ENCODE peak calls at places on chromosomes 12 and 14, in nine cellular contexts. Y is uterus; J is HepG2; O is body of pancreas; F is CD8-positive, alpha-beta T cell; Z is IMR-90; B is pancreas; K is naive thymus-derived CD4-positive, alpha-beta T cell; U is sigmoid colon. E is an unnamed sample.
A peak's percentile ranks its signal among the peaks of the same experiment; 100 is the strongest.

GRCh38 chr14:64935508-64935907 is 7.0 kb downstream of the GPX2 start:
- DNase-seq in Y (no peak), J (no peak), O (no peak), F (no peak), Z (no peak), B (no peak), K (no peak), U (no peak), E (no peak)

GRCh38 chr14:89041245-89041585 is 216.8 kb downstream of the TTC8 start:
- DNase-seq in Y (no peak), J (peak; percentile 93), O (peak; percentile 66), F (no peak), Z (no peak), B (peak; percentile 71), K (no peak), U (no peak), E (no peak)

GRCh38 chr12:92080390-92081285 is 65.0 kb downstream of the BTG1 start:
- DNase-seq in Y (no peak), J (no peak), O (no peak), F (no peak), Z (peak; percentile 90), B (no peak), K (peak; percentile 37), U (no peak), E (no peak)

GRCh38 chr12:106910202-106910601 is 45.5 kb upstream of the TMEM263 start:
- DNase-seq in Y (no peak), J (no peak), O (no peak), F (no peak), Z (no peak), B (no peak), K (no peak), U (no peak), E (no peak)

GRCh38 chr14:76701436-76701835 is 59.8 kb upstream of the VASH1 start:
- DNase-seq in Y (no peak), J (no peak), O (no peak), F (no peak), Z (no peak), B (no peak), K (no peak), U (no peak), E (no peak)

GRCh38 chr12:1859643-1860042 is 39.3 kb downstream of the LRTM2 start:
- DNase-seq in Y (no peak), J (no peak), O (no peak), F (no peak), Z (peak; percentile 40), B (no peak), K (no peak), U (no peak), E (no peak)

GRCh38 chr12:112096667-112097066 is 11.9 kb downstream of the NAA25 start:
- DNase-seq in Y (no peak), J (no peak), O (no peak), F (no peak), Z (peak; percentile 89), B (no peak), K (no peak), U (no peak), E (no peak)

GRCh38 chr12:122844366-122844971 is 9.2 kb downstream of the HIP1R start:
- DNase-seq in Y (no peak), J (no peak), O (no peak), F (no peak), Z (no peak), B (no peak), K (no peak), U (no peak), E (no peak)

GRCh38 chr12:80714846-80715245 is 1.9 kb upstream of the MYF5 start:
- DNase-seq in Y (no peak), J (no peak), O (no peak), F (no peak), Z (no peak), B (no peak), K (no peak), U (no peak), E (no peak)

GRCh38 chr14:71290960-71291466 is 383.8 kb downstream of the PCNX1 start:
- DNase-seq in Y (no peak), J (peak; percentile 31), O (no peak), F (no peak), Z (peak; percentile 93), B (no peak), K (no peak), U (no peak), E (no peak)

GRCh38 chr14:30573203-30573814 is 14.4 kb downstream of the G2E3 start:
- DNase-seq in Y (no peak), J (no peak), O (no peak), F (no peak), Z (peak; percentile 70), B (no peak), K (no peak), U (no peak), E (no peak)

GRCh38 chr14:89444044-89444443 is 27.0 kb upstream of the FOXN3 start:
- DNase-seq in Y (no peak), J (no peak), O (no peak), F (no peak), Z (no peak), B (no peak), K (no peak), U (peak; percentile 12), E (no peak)

GRCh38 chr12:77992760-77993159 is 162.1 kb downstream of the NAV3 start:
- DNase-seq in Y (no peak), J (no peak), O (no peak), F (no peak), Z (no peak), B (no peak), K (no peak), U (no peak), E (no peak)

GRCh38 chr12:121719926-121720414 is 7.4 kb downstream of the TMEM120B start:
- DNase-seq in Y (peak; percentile 40), J (no peak), O (no peak), F (no peak), Z (peak; percentile 93), B (no peak), K (no peak), U (no peak), E (no peak)

GRCh38 chr12:89211456-89211855 is 140.8 kb downstream of the DUSP6 start:
- DNase-seq in Y (no peak), J (no peak), O (no peak), F (no peak), Z (peak; percentile 41), B (no peak), K (no peak), U (no peak), E (no peak)

GRCh38 chr12:236445-236844 is 22.5 kb upstream of the SLC6A12 start:
- DNase-seq in Y (no peak), J (no peak), O (no peak), F (no peak), Z (no peak), B (no peak), K (no peak), U (no peak), E (no peak)

GRCh38 chr12:113466770-113467153 is 4.9 kb downstream of the LHX5 start:
- DNase-seq in Y (no peak), J (no peak), O (no peak), F (no peak), Z (no peak), B (no peak), K (no peak), U (no peak), E (no peak)
- H3K4me3 ChIP-seq in Y (no peak overlapping the region), J (no peak overlapping the region), O (no peak overlapping the region), F (no peak overlapping the region), Z (no peak overlapping the region), B (no peak overlapping the region), K (no peak overlapping the region), U (no peak overlapping the region), E (peak overlapping the region; percentile 43)

DNA sequence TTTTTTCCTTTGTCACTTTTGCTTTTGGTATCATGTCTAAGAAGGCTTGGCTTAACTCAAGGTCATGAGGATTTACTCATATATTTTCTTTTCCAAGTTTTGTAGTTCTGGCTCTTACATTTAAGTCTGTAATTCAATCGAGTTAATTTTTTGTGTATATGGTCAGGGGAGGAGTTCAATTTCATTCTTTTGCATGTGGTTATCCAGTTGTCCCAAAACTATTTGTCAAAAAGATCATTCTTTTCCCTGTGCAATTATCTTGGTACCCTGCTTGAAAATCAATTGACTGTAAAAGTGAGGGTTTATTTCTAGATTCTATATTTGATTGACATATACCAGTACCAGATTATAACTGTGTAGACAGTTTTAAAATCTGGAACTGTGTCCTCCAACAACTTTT is 10.2 kb downstream of the USP15 start:
- DNase-seq in Y (no peak), J (no peak), O (no peak), F (no peak), Z (no peak), B (no peak), K (no peak), U (no peak), E (no peak)
- H3K4me1 ChIP-seq in Y (peaks cover 39% of the 10 kb centered on the region), J (peaks cover 25% of the 10 kb centered on the region), O (peaks cover 74% of the 10 kb centered on the region), F (peaks cover 76% of the 10 kb centered on the region), Z (peaks cover 13% of the 10 kb centered on the region), B (peaks cover 23% of the 10 kb centered on the region), K (peaks cover 52% of the 10 kb centered on the region), U (peaks cover 95% of the 10 kb centered on the region), E (no peaks in the 10 kb centered on the region)

DNA sequence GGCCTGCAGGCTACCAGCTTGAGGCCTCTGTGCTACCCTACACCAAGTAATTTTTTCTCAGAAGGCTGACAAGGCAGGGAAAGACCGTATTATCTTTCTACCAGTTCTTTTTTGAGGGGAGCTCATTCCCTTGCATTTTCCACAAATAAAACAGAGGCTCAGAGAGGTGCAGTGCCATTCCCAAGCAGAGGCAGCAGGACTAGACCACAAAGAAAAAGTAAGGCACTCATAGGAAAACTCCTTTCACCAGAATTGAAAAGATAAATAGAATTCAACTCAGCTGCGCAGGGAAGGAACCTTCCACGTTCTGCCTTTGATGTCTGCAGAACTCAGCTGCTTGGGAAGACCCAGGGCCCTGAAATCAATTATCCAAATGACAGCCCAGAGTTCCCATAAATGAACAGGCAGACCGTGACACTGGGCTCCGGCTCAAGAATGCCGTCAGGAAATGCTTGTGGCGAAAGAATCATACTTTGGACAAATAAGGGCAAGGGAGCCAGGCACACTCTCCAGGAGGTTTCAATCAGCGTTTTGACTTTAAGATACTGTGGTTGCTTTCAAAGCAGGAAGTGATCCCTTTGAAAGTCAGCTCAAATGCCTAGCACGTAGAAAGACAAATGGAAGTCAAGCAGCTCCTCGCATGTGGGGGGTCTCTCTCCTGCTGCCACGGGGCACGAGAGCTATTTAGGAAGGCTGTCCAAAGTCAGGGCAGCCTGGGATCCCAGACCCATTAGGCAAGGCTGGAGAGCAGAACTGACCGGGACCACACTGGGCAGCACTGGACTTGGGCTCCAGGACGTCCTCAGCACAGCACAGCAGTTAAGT is 14.0 kb downstream of the KCTD10 start:
- DNase-seq in Y (peak; percentile 93), J (peak; percentile 63), O (peak; percentile 64), F (no peak), Z (peak; percentile 98), B (peak; percentile 46), K (peak; percentile 29), U (peak; percentile 97), E (no peak)
- H3K4me3 ChIP-seq in Y (no peak overlapping the region), J (no peak overlapping the region), O (no peak overlapping the region), F (no peak overlapping the region), Z (peak overlapping the region; percentile 9), B (no peak overlapping the region), K (no peak overlapping the region), U (peak overlapping the region; percentile 24), E (no peak overlapping the region)

GRCh38 chr12:60724475-60724874 is 1128.6 kb downstream of the SLC16A7 start:
- DNase-seq in Y (no peak), J (no peak), O (no peak), F (no peak), Z (no peak), B (no peak), K (no peak), U (no peak), E (no peak)

DNA sequence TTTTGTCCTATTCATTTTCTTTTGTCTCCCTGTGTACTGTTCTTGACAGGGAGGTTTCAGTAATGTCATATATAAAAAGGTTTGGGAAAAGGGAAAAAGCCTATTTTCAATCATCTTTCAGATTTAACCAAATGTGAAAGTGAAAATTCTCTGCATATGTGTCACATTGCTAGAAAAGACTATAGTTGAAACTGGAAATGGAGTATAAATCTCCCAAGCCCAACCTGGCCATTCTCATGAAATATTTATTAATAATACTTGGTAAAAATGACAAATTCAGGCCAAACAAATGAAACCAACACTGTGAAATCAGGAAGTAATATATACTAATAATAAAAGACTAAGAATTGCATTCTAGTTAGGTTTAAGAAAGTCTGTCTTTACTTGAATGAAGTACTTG is 1129.2 kb downstream of the SLC16A7 start:
- DNase-seq in Y (no peak), J (no peak), O (no peak), F (no peak), Z (no peak), B (no peak), K (no peak), U (no peak), E (no peak)
- H3K4me1 ChIP-seq in Y (no peaks in the 10 kb centered on the region), J (no peaks in the 10 kb centered on the region), O (no peaks in the 10 kb centered on the region), F (no peaks in the 10 kb centered on the region), Z (no peaks in the 10 kb centered on the region), B (no peaks in the 10 kb centered on the region), K (no peaks in the 10 kb centered on the region), U (no peaks in the 10 kb centered on the region), E (no peaks in the 10 kb centered on the region)

E was measured in esophagus squamous epithelium.